ENCODE peak calls at places on chromosomes 6 and 20, in ten cellular contexts. T, Q, R, K, J, A, I, M, E and Y are unnamed samples.

GRCh38 chr20:19784511-19785172 is 26.6 kb downstream of the RIN2 start:
- DNase-seq in K (peak; percentile 89), E (peak; percentile 69), Q (peak; percentile 65), T (no peak), A (peak; percentile 31), I (no peak), M (peak; percentile 89), R (peak; percentile 48), J (peak; percentile 28), Y (peak; percentile 60)

GRCh38 chr6:106751501-106752252 is 122.3 kb downstream of the QRSL1 start:
- DNase-seq in T (no peak), Q (no peak), E (no peak), A (no peak), J (no peak), I (no peak), R (no peak), K (no peak), M (no peak), Y (no peak)

GRCh38 chr20:61650912-61651733 is 399.1 kb downstream of the CDH4 start:
- DNase-seq in T (no peak), M (no peak), I (no peak), E (no peak), K (no peak), A (no peak), Q (no peak), J (no peak), R (no peak), Y (no peak)

GRCh38 chr6:136524936-136525413 is 25.2 kb downstream of the MAP7 start:
- DNase-seq in M (no peak), Q (peak; percentile 20), K (no peak), A (no peak), I (no peak), E (no peak), T (no peak), R (no peak), J (no peak), Y (no peak)

GRCh38 chr20:53130819-53131218 is 158.7 kb downstream of the TSHZ2 start:
- DNase-seq in J (no peak), T (no peak), M (no peak), I (no peak), R (no peak), Q (no peak), K (no peak), A (no peak), E (no peak), Y (no peak)

GRCh38 chr20:20393770-20394169 is 25.9 kb downstream of the INSM1 start:
- DNase-seq in A (no peak), K (no peak), J (no peak), E (no peak), T (no peak), R (no peak), Q (no peak), I (no peak), M (peak; percentile 43), Y (no peak)

GRCh38 chr20:891121-892080 is 24.7 kb downstream of the ANGPT4 start:
- DNase-seq in I (no peak), E (no peak), M (no peak), R (no peak), J (no peak), T (no peak), K (no peak), A (peak; percentile 74), Q (no peak), Y (no peak)

GRCh38 chr6:51213806-51214205 is 395.1 kb downstream of the TFAP2B start:
- DNase-seq in E (no peak), R (peak; percentile 75), Q (no peak), T (no peak), J (no peak), A (no peak), I (no peak), M (no peak), K (peak; percentile 56), Y (no peak)

GRCh38 chr6:45946352-45946751 is 69.3 kb downstream of the CLIC5 start:
- DNase-seq in R (peak; percentile 47), M (peak; percentile 90), T (no peak), K (peak; percentile 59), E (no peak), I (no peak), J (no peak), A (no peak), Q (no peak), Y (no peak)

GRCh38 chr20:63977392-63978276 is 1.8 kb downstream of the SAMD10 start:
- DNase-seq in I (peak; percentile 68), Q (no peak), R (no peak), K (no peak), M (peak; percentile 76), T (no peak), A (peak; percentile 14), E (no peak), J (no peak), Y (no peak)

DNA sequence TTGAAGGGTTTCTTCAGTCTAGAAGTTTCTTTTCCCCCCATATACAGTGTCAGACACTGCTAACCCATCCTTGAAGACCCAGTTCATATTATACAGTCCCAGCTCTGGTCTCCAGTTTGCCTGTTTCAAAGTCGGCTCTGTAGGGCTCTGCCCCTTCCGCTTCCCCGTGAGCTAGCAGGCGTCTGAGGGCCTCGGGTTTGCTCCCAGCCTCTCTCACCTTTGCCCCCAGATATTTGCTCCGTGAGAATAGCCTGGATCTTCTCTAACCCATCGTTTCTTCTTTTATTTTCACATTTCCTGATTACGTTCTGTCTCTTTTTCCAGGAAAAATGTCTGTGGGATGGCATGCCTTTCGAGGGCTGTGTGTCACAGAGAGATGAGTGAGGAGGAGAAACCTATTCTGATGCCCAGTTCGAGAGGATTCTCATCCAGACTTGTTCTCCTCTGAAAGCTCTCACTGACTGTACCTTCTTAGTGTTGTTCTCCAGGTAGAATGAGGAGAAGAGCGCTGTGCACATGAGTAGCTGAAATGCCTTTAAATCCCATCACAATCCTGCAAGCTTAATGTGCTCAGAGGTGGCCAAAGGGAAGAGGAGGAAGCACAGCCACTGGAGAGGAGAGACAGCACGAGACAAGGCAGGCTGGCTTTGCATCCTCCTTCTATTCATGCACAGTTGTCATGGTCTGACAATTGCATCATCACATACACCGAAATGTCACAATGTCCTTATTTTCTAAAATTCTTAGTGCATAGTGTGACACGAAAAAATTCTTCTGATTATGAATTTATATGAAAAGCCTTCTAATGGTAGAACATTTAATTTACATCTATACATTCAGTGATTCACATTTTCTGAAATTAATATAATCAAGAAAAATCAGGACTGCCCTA is 171.1 kb downstream of the FOXA2 start:
- DNase-seq in I (no peak), J (no peak), E (no peak), M (no peak), Q (no peak), A (no peak), R (no peak), T (no peak), K (no peak), Y (no peak)
- TF ChIP-seq CTCF in I (no peak), J (no peak), E (no peak), M (no peak), Q (no peak), A (no peak), R (no peak), T (no peak), K (no peak), Y (no peak)

GRCh38 chr20:35267092-35267491 is 10.8 kb downstream of the MMP24OS start:
- DNase-seq in I (no peak), M (no peak), Q (no peak), T (no peak), E (no peak), A (no peak), J (no peak), K (no peak), R (no peak), Y (no peak)

GRCh38 chr20:35260426-35260825 is 17.5 kb downstream of the MMP24OS start:
- DNase-seq in I (no peak), Q (no peak), J (no peak), K (no peak), A (no peak), R (no peak), T (no peak), M (no peak), E (no peak), Y (no peak)

GRCh38 chr20:35269055-35269781 is 8.7 kb downstream of the MMP24OS start:
- DNase-seq in Q (peak; percentile 84), R (peak; percentile 85), T (peak; percentile 80), I (peak; percentile 48), E (peak; percentile 79), J (no peak), K (peak; percentile 93), M (peak; percentile 48), A (peak; percentile 63), Y (peak; percentile 82)

GRCh38 chr20:35263609-35264223 is 14.2 kb downstream of the MMP24OS start:
- DNase-seq in T (no peak), K (no peak), A (no peak), M (no peak), Q (no peak), R (no peak), I (no peak), E (no peak), J (no peak), Y (no peak)

DNA sequence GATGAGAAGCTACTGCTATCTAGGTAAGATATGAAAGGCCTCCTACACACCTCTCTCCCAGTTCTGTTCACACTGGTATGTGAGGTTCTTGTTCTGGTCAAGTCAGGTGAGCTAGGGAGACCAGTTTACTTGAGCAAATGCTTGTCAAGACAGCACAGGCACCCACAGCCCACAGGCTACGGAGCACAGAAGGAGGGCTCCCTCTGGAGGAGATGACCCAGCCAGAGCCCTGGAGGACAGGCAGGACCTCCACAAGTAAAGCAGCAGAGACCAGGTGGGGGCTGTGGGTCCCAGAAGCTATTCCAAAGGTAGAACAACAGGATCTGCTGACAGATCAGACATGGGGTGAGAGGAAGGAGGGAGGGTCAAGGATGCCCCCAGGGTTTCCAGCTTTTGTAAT is 13.2 kb downstream of the MMP24OS start:
- DNase-seq in E (no peak), K (peak; percentile 59), M (no peak), I (no peak), R (peak; percentile 68), T (no peak), A (no peak), Q (no peak), J (no peak), Y (no peak)
- TF ChIP-seq CTCF in E (no peak), K (peak; percentile 83), M (no peak), I (no peak), R (peak; percentile 69), T (no peak), A (no peak), Q (no peak), J (peak; percentile 74), Y (peak; percentile 5)

GRCh38 chr6:125544819-125545218 is 204.6 kb upstream of the HEY2 start:
- DNase-seq in I (no peak), K (no peak), T (no peak), A (no peak), Q (no peak), R (no peak), J (no peak), E (no peak), M (no peak), Y (no peak)
- TF ChIP-seq CTCF in I (no peak), K (no peak), T (no peak), A (no peak), Q (no peak), R (no peak), J (no peak), E (no peak), M (no peak), Y (no peak)

DNA sequence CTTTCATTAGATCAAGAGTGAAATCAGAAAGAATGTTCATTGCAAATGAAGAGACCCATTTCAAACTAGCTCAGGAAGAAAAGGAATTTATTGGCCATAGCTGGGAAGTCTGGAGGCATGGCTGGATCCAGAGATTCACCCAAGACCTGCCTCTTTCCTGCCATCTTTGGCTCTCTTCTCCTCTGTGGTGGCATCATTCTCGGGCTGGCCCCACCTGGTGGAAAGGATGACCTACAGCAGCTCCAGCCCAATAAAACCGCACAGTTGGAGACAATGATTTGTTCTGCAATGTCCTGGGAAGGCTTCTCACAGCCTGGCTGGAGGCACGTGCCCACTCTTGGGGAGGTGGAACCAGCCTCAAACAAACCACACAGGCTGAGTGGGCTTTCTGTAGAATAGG is 18.1 kb upstream of the FERMT1 start:
- DNase-seq in Q (no peak), K (peak; percentile 52), T (no peak), J (no peak), A (no peak), R (peak; percentile 33), M (no peak), E (no peak), I (no peak), Y (no peak)
- TF ChIP-seq CTCF in Q (no peak), K (peak; percentile 52), T (no peak), J (peak; percentile 25), A (no peak), R (peak; percentile 45), M (no peak), E (no peak), I (no peak), Y (peak; percentile 28)